ENCODE peak calls at places on chromosomes 6 and 20, in four cellular contexts. R is CD8-positive, alpha-beta T cell; P is lower lobe of right lung; Y is tibial artery. A is an unnamed sample.

GRCh38 chr6:14031516-14031915 is 86.1 kb upstream of the CD83 start:
- DNase-seq in R (no peak), P (no peak), Y (no peak), A (no peak)

GRCh38 chr20:48610996-48611395 is 216.8 kb downstream of the PREX1 start:
- DNase-seq in R (no peak), P (no peak), Y (no peak), A (no peak)

GRCh38 chr20:57620999-57621398 is 773 bp upstream of the ZBP1 start:
- DNase-seq in R (peak), P (no peak), Y (no peak), A (no peak)

GRCh38 chr20:37755665-37756064 is 61.8 kb downstream of the CTNNBL1 start:
- DNase-seq in R (no peak), P (no peak), Y (no peak), A (no peak)

GRCh38 chr6:118896339-118897136 is 2.6 kb downstream of the ASF1A start:
- DNase-seq in R (no peak), P (no peak), Y (no peak), A (no peak)

GRCh38 chr6:104506429-104506828 is 353.3 kb downstream of the HACE1 start:
- DNase-seq in R (no peak), P (no peak), Y (no peak), A (no peak)

GRCh38 chr20:56759741-56760278 is 130.7 kb downstream of the TFAP2C start:
- DNase-seq in R (no peak), P (no peak), Y (no peak), A (no peak)

GRCh38 chr6:158131926-158132325 is 36.1 kb downstream of the SERAC1 start:
- DNase-seq in R (no peak), P (no peak), Y (no peak), A (no peak)

GRCh38 chr20:52083627-52084232 is 107.8 kb downstream of the ZFP64 start:
- DNase-seq in R (peak), P (no peak), Y (peak), A (peak)

GRCh38 chr6:37535701-37536461 is 36.2 kb upstream of the CCDC167 start:
- DNase-seq in R (peak), P (no peak), Y (no peak), A (no peak)

GRCh38 chr6:136563386-136564152 is 13.3 kb upstream of the MAP7 start:
- DNase-seq in R (no peak), P (no peak), Y (no peak), A (no peak)

GRCh38 chr20:39004508-39004907 is 42.4 kb downstream of the DHX35 start:
- DNase-seq in R (peak), P (peak), Y (no peak), A (no peak)

GRCh38 chr6:117906905-117907599 is at the start of gene SLC35F1:
- DNase-seq in R (no peak), P (peak), Y (no peak), A (no peak)

GRCh38 chr6:37851997-37852524 is 32.5 kb downstream of the ZFAND3 start:
- DNase-seq in R (no peak), P (no peak), Y (no peak), A (no peak)

GRCh38 chr6:5078121-5078695 is 6.9 kb upstream of the PPP1R3G start:
- DNase-seq in R (no peak), P (no peak), Y (no peak), A (no peak)

GRCh38 chr6:146917182-146917581 is 287.0 kb upstream of the STXBP5 start:
- DNase-seq in R (no peak), P (no peak), Y (no peak), A (no peak)

GRCh38 chr20:49938173-49939163 is 2.3 kb downstream of the RNF114 start:
- DNase-seq in R (no peak), P (no peak), Y (peak), A (peak)

GRCh38 chr6:147448775-147449174 is 59.7 kb upstream of the SAMD5 start:
- DNase-seq in R (no peak), P (no peak), Y (no peak), A (no peak)

GRCh38 chr20:21288587-21289370 is 14.4 kb upstream of the XRN2 start:
- DNase-seq in R (no peak), P (no peak), Y (no peak), A (no peak)

GRCh38 chr20:46229478-46229877 is 78.8 kb downstream of the CDH22 start:
- DNase-seq in R (no peak), P (no peak), Y (no peak), A (no peak)

GRCh38 chr6:164014716-164015484 is 600.4 kb downstream of the QKI start:
- DNase-seq in R (no peak), P (no peak), Y (no peak), A (no peak)

GRCh38 chr20:46578745-46579144 is 28.3 kb upstream of the OCSTAMP start:
- DNase-seq in R (no peak), P (no peak), Y (no peak), A (peak)

GRCh38 chr6:39194466-39194865 is 34.8 kb downstream of the KCNK5 start:
- DNase-seq in R (no peak), P (no peak), Y (no peak), A (no peak)

GRCh38 chr20:34708621-34709043 is 4.5 kb downstream of the TP53INP2 start:
- DNase-seq in R (peak), P (peak), Y (peak), A (peak)

GRCh38 chr6:157813191-157813590 is 9.9 kb upstream of the SNX9 start:
- DNase-seq in R (no peak), P (no peak), Y (peak), A (peak)

GRCh38 chr6:37243816-37244370 is 13.7 kb upstream of the TBC1D22B start:
- DNase-seq in R (no peak), P (no peak), Y (no peak), A (no peak)

GRCh38 chr6:148848915-148849314 is 102.1 kb downstream of the UST start:
- DNase-seq in R (no peak), P (no peak), Y (no peak), A (no peak)

GRCh38 chr6:69617163-69617562 is 179.6 kb downstream of the LMBRD1 start:
- DNase-seq in R (no peak), P (no peak), Y (no peak), A (no peak)

GRCh38 chr20:38452880-38453624 is 17.9 kb upstream of the SNHG17 start:
- DNase-seq in R (no peak), P (no peak), Y (no peak), A (peak)

GRCh38 chr6:89930789-89931188 is 36.5 kb downstream of the GJA10 start:
- DNase-seq in R (no peak), P (no peak), Y (no peak), A (no peak)

GRCh38 chr20:50425076-50425475 is 85.1 kb upstream of the PTPN1 start:
- DNase-seq in R (no peak), P (no peak), Y (peak), A (no peak)

GRCh38 chr6:7406743-7407142 is 17.1 kb downstream of the RIOK1 start:
- DNase-seq in R (no peak), P (no peak), Y (no peak), A (no peak)

GRCh38 chr6:36786055-36786675 is 53.1 kb downstream of the CPNE5 start:
- DNase-seq in R (no peak), P (no peak), Y (no peak), A (no peak)

GRCh38 chr6:15308445-15309213 is 62.8 kb downstream of the JARID2 start:
- DNase-seq in R (no peak), P (no peak), Y (no peak), A (no peak)

GRCh38 chr6:96899019-96899418 is 1.3 kb upstream of the NDUFAF4 start:
- DNase-seq in R (no peak), P (no peak), Y (no peak), A (no peak)

GRCh38 chr20:19588731-19589130 is 169.3 kb upstream of the RIN2 start:
- DNase-seq in R (no peak), P (no peak), Y (no peak), A (peak)

GRCh38 chr6:73083886-73084285 is 141.4 kb downstream of the KHDC1L start:
- DNase-seq in R (no peak), P (no peak), Y (no peak), A (no peak)

GRCh38 chr6:122202576-122203137 is 196.8 kb upstream of the HSF2 start:
- DNase-seq in R (no peak), P (no peak), Y (no peak), A (no peak)

GRCh38 chr6:7909323-7910276 is 988 bp downstream of the TXNDC5 start:
- DNase-seq in R (peak), P (peak), Y (peak), A (no peak)

GRCh38 chr6:160950507-160950906 is 41.1 kb upstream of the MAP3K4 start:
- DNase-seq in R (no peak), P (no peak), Y (no peak), A (no peak)
- H3K27ac ChIP-seq in R (no peak), P (peak), Y (peak), A (no peak)

GRCh38 chr6:43776799-43777776 is 7.1 kb downstream of the VEGFA start:
- DNase-seq in R (no peak), P (no peak), Y (no peak), A (no peak)

GRCh38 chr6:43776115-43776798 is 6.2 kb downstream of the VEGFA start:
- DNase-seq in R (no peak), P (peak), Y (no peak), A (peak)

GRCh38 chr6:43773050-43773956 is 3.3 kb downstream of the VEGFA start:
- DNase-seq in R (peak), P (peak), Y (no peak), A (peak)

GRCh38 chr6:43773981-43774775 is 4.2 kb downstream of the VEGFA start:
- DNase-seq in R (no peak), P (no peak), Y (no peak), A (peak)

DNA sequence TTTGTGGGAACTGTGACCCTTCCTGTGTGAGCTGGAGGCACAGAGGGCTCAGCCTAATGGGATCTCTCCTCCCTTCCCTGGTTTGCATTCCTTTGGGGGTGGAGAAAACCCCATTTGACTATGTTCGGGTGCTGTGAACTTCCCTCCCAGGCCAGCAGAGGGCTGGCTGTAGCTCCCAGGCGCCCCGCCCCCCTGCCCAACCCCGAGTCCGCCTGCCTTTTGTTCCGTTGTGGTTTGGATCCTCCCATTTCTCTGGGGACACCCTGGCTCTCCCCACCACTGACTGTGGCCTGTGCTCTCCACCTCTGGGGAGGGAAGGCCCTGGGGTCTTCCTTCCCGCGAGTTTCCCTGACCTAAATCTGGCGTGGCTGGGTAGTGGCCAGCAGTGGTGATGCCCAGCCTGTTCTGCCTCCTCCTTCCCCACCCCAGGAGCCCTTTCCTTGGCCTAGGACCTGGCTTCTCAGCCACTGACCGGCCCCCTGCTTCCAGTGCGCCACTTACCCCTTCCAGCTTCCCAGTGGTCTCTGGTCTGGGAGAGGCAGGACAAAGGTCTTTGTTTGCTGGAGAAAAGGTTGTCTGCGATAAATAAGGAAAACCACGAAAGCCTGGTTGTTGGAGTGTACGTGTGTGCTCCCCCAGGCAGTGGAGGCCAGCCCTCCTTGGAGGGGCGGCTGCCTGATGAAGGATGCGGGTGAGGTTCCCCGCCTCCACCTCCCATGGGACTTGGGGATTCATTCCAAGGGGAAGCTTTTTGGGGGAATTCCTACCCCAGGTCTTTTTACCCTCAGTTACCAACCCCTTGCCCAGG is 5.0 kb downstream of the VEGFA start:
- DNase-seq in R (peak), P (peak), Y (peak), A (peak)
- H3K27ac ChIP-seq in R (no peak), P (peak), Y (peak), A (peak)

DNA sequence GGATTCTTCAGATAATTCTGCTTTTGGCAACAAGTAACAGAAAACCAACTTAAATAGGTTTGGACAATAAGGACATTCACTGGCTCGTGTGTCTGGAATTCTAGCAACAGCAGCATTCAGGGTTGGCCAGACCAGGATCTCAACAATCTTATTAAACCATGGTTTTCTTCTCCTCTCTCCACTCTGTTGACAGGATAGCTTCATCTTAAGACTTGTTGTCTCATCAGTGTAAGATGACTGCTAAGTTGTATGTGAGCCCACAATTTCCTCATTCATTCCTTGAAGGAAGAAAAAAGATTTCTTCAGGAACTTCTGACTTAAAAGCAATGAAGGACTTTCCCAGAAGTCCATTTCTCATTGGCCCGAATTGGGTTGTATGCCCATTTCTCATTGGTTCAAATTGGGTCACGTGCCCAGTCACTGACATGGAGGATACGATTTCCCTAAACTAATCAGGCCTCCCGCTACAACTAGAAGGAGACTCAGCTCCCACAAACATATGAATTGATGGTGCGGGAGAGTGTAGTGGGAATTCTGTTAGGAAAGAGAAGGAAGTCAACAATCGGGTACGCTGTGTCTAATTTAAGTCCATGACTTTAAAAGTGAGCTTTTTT is 83.7 kb downstream of the SLC22A3 start:
- DNase-seq in R (no peak), P (no peak), Y (no peak), A (no peak)
- H3K27ac ChIP-seq in R (no peak), P (no peak), Y (peak), A (peak)

GRCh38 chr6:2763345-2763841 is 1.8 kb upstream of the WRNIP1 start:
- DNase-seq in R (no peak), P (peak), Y (no peak), A (peak)

GRCh38 chr6:2765896-2766766 is 938 bp downstream of the WRNIP1 start:
- DNase-seq in R (peak), P (peak), Y (peak), A (peak)

GRCh38 chr6:2764610-2765165 is 505 bp upstream of the WRNIP1 start:
- DNase-seq in R (no peak), P (peak), Y (peak), A (peak)

GRCh38 chr6:2765166-2765895 is at the start of gene WRNIP1:
- DNase-seq in R (peak), P (peak), Y (peak), A (peak)

GRCh38 chr6:2763876-2764540 is 1.2 kb upstream of the WRNIP1 start:
- DNase-seq in R (no peak), P (peak), Y (no peak), A (peak)
- H3K27ac ChIP-seq in R (peak), P (peak), Y (peak), A (peak)

GRCh38 chr20:8901237-8902025 is 167.5 kb upstream of the PLCB4 start:
- DNase-seq in R (no peak), P (no peak), Y (peak), A (peak)
- H3K27ac ChIP-seq in R (no peak), P (no peak), Y (peak), A (peak)

GRCh38 chr6:134539865-134540323 is 222.0 kb upstream of the SGK1 start:
- DNase-seq in R (no peak), P (no peak), Y (no peak), A (no peak)
- H3K27ac ChIP-seq in R (no peak), P (peak), Y (no peak), A (no peak)

GRCh38 chr20:1469306-1469905 is 2.8 kb upstream of the NSFL1C start:
- DNase-seq in R (no peak), P (no peak), Y (no peak), A (no peak)
- H3K27ac ChIP-seq in R (no peak), P (no peak), Y (peak), A (peak)

GRCh38 chr6:17269840-17270239 is 11.3 kb upstream of the RBM24 start:
- DNase-seq in R (no peak), P (no peak), Y (no peak), A (no peak)
- H3K27ac ChIP-seq in R (no peak), P (no peak), Y (peak), A (peak)

GRCh38 chr6:84464471-84464870 is 237.0 kb upstream of the CEP162 start:
- DNase-seq in R (no peak), P (no peak), Y (no peak), A (no peak)

GRCh38 chr6:84469144-84469543 is 241.7 kb upstream of the CEP162 start:
- DNase-seq in R (no peak), P (no peak), Y (no peak), A (no peak)

GRCh38 chr6:84462697-84463096 is 235.3 kb upstream of the CEP162 start:
- DNase-seq in R (no peak), P (no peak), Y (no peak), A (no peak)

GRCh38 chr6:84466521-84466920 is 239.1 kb upstream of the CEP162 start:
- DNase-seq in R (no peak), P (no peak), Y (no peak), A (no peak)

GRCh38 chr6:84467296-84467695 is 239.9 kb upstream of the CEP162 start:
- DNase-seq in R (no peak), P (no peak), Y (no peak), A (no peak)
- H3K27ac ChIP-seq in R (no peak), P (no peak), Y (no peak), A (no peak)